ENCODE peak calls at places on chromosome 11, in four cellular contexts. K is activated CD4-positive, alpha-beta T cell treated with anti-CD3 and anti-CD28 coated beads, Interleukin-2, amount 50 U/mL, for 1 hour; S is fibroblast of lung; Y is left colon. C is an unnamed sample.

GRCh38 chr11:66912963-66913362 is 45.2 kb downstream of the PC start:
- DNase-seq in Y (no peak), K (no peak), S (no peak), C (no peak)

GRCh38 chr11:75323609-75324008 is 27.9 kb downstream of the ARRB1 start:
- DNase-seq in S (no peak), K (no peak), Y (peak), C (peak)

GRCh38 chr11:36469881-36470802 is 39.9 kb downstream of the TRAF6 start:
- DNase-seq in S (peak), Y (no peak), K (no peak), C (no peak)

GRCh38 chr11:128734439-128735224 is 40.8 kb downstream of the FLI1 start:
- DNase-seq in K (no peak), S (no peak), Y (peak), C (peak)

GRCh38 chr11:92413757-92414513 is 189.3 kb downstream of the FAT3 start:
- DNase-seq in Y (no peak), S (no peak), K (no peak), C (no peak)

GRCh38 chr11:73269353-73270088 is 2.6 kb upstream of the P2RY6 start:
- DNase-seq in Y (no peak), S (no peak), K (no peak), C (no peak)

GRCh38 chr11:2132229-2132620 is 7.0 kb downstream of the IGF2 start:
- DNase-seq in Y (no peak), S (no peak), K (no peak), C (no peak)

GRCh38 chr11:18471995-18472394 is 16.3 kb downstream of the LDHAL6A start:
- DNase-seq in Y (no peak), S (no peak), K (no peak), C (no peak)

GRCh38 chr11:65013692-65014145 is 241 bp upstream of the ARL2 start:
- DNase-seq in Y (peak), S (peak), K (peak), C (peak)

GRCh38 chr11:34696876-34697275 is 76.0 kb downstream of the EHF start:
- DNase-seq in Y (no peak), K (no peak), S (no peak), C (no peak)

GRCh38 chr11:46343520-46343919 is 3.7 kb upstream of the DGKZ start:
- DNase-seq in Y (no peak), S (no peak), K (no peak), C (no peak)

GRCh38 chr11:2559527-2560311 is 114.9 kb downstream of the KCNQ1 start:
- DNase-seq in K (no peak), S (no peak), Y (no peak), C (peak)

GRCh38 chr11:78926633-78927347 is 352.1 kb upstream of the NARS2 start:
- DNase-seq in Y (no peak), K (no peak), S (peak), C (no peak)

GRCh38 chr11:121575250-121575962 is 122.6 kb upstream of the SORL1-AS1 start:
- DNase-seq in Y (peak), K (no peak), S (peak), C (peak)

GRCh38 chr11:7572001-7572712 is 58.4 kb downstream of the PPFIBP2 start:
- DNase-seq in Y (no peak), S (no peak), K (no peak), C (no peak)